ENCODE peak calls at places on chromosomes 6 and 20, in four cellular contexts. W, P, A and I are unnamed samples.

GRCh38 chr20:21500599-21500998 is 13.3 kb downstream of the NKX2-2 start:
- DNase-seq in W (no peak), P (no peak), A (no peak), I (no peak)

GRCh38 chr20:5349448-5349847 is 32.7 kb upstream of the PROKR2 start:
- DNase-seq in A (no peak), P (no peak), W (peak), I (no peak)

GRCh38 chr6:161618816-161619454 is 345.1 kb upstream of the AGPAT4 start:
- DNase-seq in A (peak), W (peak), P (no peak), I (no peak)

GRCh38 chr6:42140051-42140450 is 2.4 kb downstream of the C6orf132 start:
- DNase-seq in P (no peak), W (peak), A (no peak), I (peak)

GRCh38 chr20:35511814-35512420 is 17.5 kb downstream of the C20orf173 start:
- DNase-seq in W (peak), A (peak), P (no peak), I (peak)

GRCh38 chr20:14820771-14821170 is 483.4 kb upstream of the FLRT3 start:
- DNase-seq in W (no peak), P (no peak), A (no peak), I (no peak)

GRCh38 chr20:22821826-22822225 is 213.3 kb upstream of the SSTR4 start:
- DNase-seq in W (no peak), A (no peak), P (no peak), I (no peak)

GRCh38 chr6:37354526-37355384 is 972 bp downstream of the RNF8 start:
- DNase-seq in A (no peak), P (peak), W (peak), I (peak)

GRCh38 chr20:57294558-57294957 is 28.1 kb upstream of the BMP7 start:
- DNase-seq in A (no peak), W (no peak), P (no peak), I (no peak)

GRCh38 chr20:37627060-37627766 is 66.6 kb upstream of the CTNNBL1 start:
- DNase-seq in W (peak), P (no peak), A (peak), I (peak)

GRCh38 chr20:60993647-60994046 is 258.4 kb upstream of the CDH4 start:
- DNase-seq in W (peak), P (no peak), A (no peak), I (peak)

GRCh38 chr6:7569082-7569481 is 20.9 kb upstream of the SNRNP48 start:
- DNase-seq in A (no peak), P (peak), W (no peak), I (no peak)

GRCh38 chr6:79750806-79751205 is 119.7 kb downstream of the SH3BGRL2 start:
- DNase-seq in W (no peak), A (peak), P (no peak), I (no peak)

GRCh38 chr20:10647471-10647870 is 26.3 kb downstream of the JAG1 start:
- DNase-seq in W (no peak), P (no peak), A (no peak), I (no peak)

GRCh38 chr20:46814366-46815232 is 80.0 kb upstream of the EYA2 start:
- DNase-seq in A (peak), P (no peak), W (peak), I (peak)

GRCh38 chr6:11824986-11825385 is 46.4 kb upstream of the ADTRP start:
- DNase-seq in W (peak), P (no peak), A (no peak), I (peak)

GRCh38 chr6:139115980-139116758 is 18.7 kb upstream of the HECA start:
- DNase-seq in W (no peak), P (no peak), A (no peak), I (no peak)

GRCh38 chr6:37074053-37074827 is 68.8 kb downstream of the FGD2 start:
- DNase-seq in W (no peak), A (no peak), P (peak), I (peak)

GRCh38 chr6:150806790-150807189 is 58.7 kb upstream of the MTHFD1L start:
- DNase-seq in P (no peak), A (no peak), W (peak), I (no peak)

GRCh38 chr6:169959129-169960002 is 207.9 kb downstream of the ERMARD start:
- DNase-seq in P (no peak), A (no peak), W (peak), I (no peak)

GRCh38 chr6:47743744-47744143 is 38.1 kb upstream of the OPN5 start:
- DNase-seq in W (no peak), P (no peak), A (no peak), I (peak)

GRCh38 chr20:54103067-54103761 is 32.8 kb upstream of the BCAS1 start:
- DNase-seq in W (peak), P (peak), A (peak), I (peak)

GRCh38 chr6:26033132-26033941 is 53.9 kb upstream of the HFE start:
- DNase-seq in A (peak), P (peak), W (peak), I (peak)

GRCh38 chr6:73706971-73707370 is 11.0 kb downstream of the CD109 start:
- DNase-seq in W (no peak), P (no peak), A (no peak), I (no peak)

GRCh38 chr6:170097505-170098427 is 193.1 kb downstream of the DLL1 start:
- DNase-seq in P (peak), A (no peak), W (no peak), I (no peak)

GRCh38 chr6:11795403-11795802 is 16.8 kb upstream of the ADTRP start:
- DNase-seq in W (no peak), A (no peak), P (no peak), I (peak)